ENCODE peak calls at places on chromosomes 7 and 10, in six cellular contexts. T is sigmoid colon, Z is body of pancreas, F is A549, I is tibial nerve, V is transverse colon. O is an unnamed sample.

GRCh38 chr10:61139230-61139928 is 195.4 kb upstream of the RHOBTB1 start:
- DNase-seq in T (no peak), F (no peak), Z (no peak), V (no peak), I (no peak), O (no peak)

GRCh38 chr10:126115021-126115610 is 218.8 kb downstream of the FANK1 start:
- DNase-seq in T (no peak), V (no peak), Z (no peak), F (no peak), I (no peak), O (no peak)

GRCh38 chr7:112001089-112001826 is 204.9 kb downstream of the DOCK4 start:
- DNase-seq in V (no peak), Z (no peak), I (no peak), T (no peak), F (peak; percentile 70), O (no peak)

GRCh38 chr10:18822156-18822555 is 162.9 kb downstream of the ARL5B start:
- DNase-seq in F (peak; percentile 1), I (no peak), Z (peak; percentile 2), V (no peak), T (no peak), O (no peak)

GRCh38 chr10:71302874-71303568 is 16.0 kb upstream of the SLC29A3 start:
- DNase-seq in T (no peak), I (no peak), V (no peak), Z (no peak), F (peak; percentile 73), O (no peak)

GRCh38 chr7:2641406-2642393 is 9.9 kb downstream of the TTYH3 start:
- DNase-seq in Z (peak; percentile 89), V (peak; percentile 74), F (no peak), T (peak; percentile 96), I (peak; percentile 71), O (peak; percentile 93)

GRCh38 chr7:104552102-104552501 is 223.7 kb downstream of the LHFPL3 start:
- DNase-seq in V (peak; percentile 32), T (no peak), Z (peak; percentile 45), I (peak; percentile 22), F (peak; percentile 16), O (no peak)

GRCh38 chr10:43960477-43960876 is 311.8 kb upstream of the ZNF32 start:
- DNase-seq in Z (no peak), I (no peak), T (no peak), V (no peak), F (no peak), O (no peak)

GRCh38 chr7:129512192-129512591 is 9.9 kb downstream of the SMKR1 start:
- DNase-seq in T (no peak), I (no peak), F (no peak), Z (no peak), V (no peak), O (no peak)

GRCh38 chr10:127243490-127244272 is 47.3 kb upstream of the INSYN2A start:
- DNase-seq in V (peak; percentile 26), Z (peak; percentile 13), F (peak; percentile 48), I (no peak), T (no peak), O (no peak)

GRCh38 chr7:101941481-101942383 is 124.3 kb downstream of the CUX1 start:
- DNase-seq in T (peak; percentile 86), I (no peak), Z (peak; percentile 45), F (peak; percentile 84), V (peak; percentile 65), O (peak; percentile 84)

GRCh38 chr10:124332426-124332825 is 86.3 kb downstream of the OAT start:
- DNase-seq in I (no peak), V (no peak), T (no peak), F (no peak), Z (no peak), O (no peak)

GRCh38 chr7:131546126-131546525 is 10.3 kb downstream of the PODXL start:
- DNase-seq in T (peak; percentile 60), V (peak; percentile 29), F (peak; percentile 14), Z (peak; percentile 75), I (no peak), O (no peak)

GRCh38 chr7:29217112-29217511 is 22.5 kb downstream of the CHN2 start:
- DNase-seq in T (no peak), Z (no peak), I (no peak), F (no peak), V (no peak), O (no peak)

GRCh38 chr7:41156268-41156667 is 546.6 kb downstream of the INHBA start:
- DNase-seq in I (no peak), F (no peak), T (no peak), V (no peak), Z (no peak), O (no peak)

GRCh38 chr10:95268438-95268837 is 22.4 kb downstream of the PDLIM1 start:
- DNase-seq in Z (peak; percentile 47), V (no peak), I (no peak), F (no peak), T (no peak), O (no peak)

GRCh38 chr10:10780746-10781145 is 236.9 kb upstream of the CELF2 start:
- DNase-seq in I (no peak), Z (no peak), T (no peak), V (no peak), F (no peak), O (no peak)

GRCh38 chr10:61359452-61359851 is 93.7 kb downstream of the TMEM26 start:
- DNase-seq in I (no peak), F (no peak), T (no peak), V (no peak), Z (no peak), O (no peak)

GRCh38 chr7:96322373-96322695 is 436 bp upstream of the SLC25A13 start:
- DNase-seq in Z (no peak), V (no peak), F (no peak), I (no peak), T (no peak), O (no peak)

GRCh38 chr10:79137826-79138225 is 69.1 kb downstream of the ZMIZ1 start:
- DNase-seq in F (no peak), V (peak; percentile 42), Z (peak; percentile 41), I (no peak), T (peak; percentile 79), O (no peak)

GRCh38 chr7:23055582-23056178 is 41.8 kb upstream of the HYCC1 start:
- DNase-seq in F (peak; percentile 73), Z (peak; percentile 65), T (no peak), I (no peak), V (peak; percentile 47), O (peak; percentile 9)

GRCh38 chr7:50818324-50818723 is 35.6 kb upstream of the GRB10 start:
- DNase-seq in T (no peak), I (no peak), V (no peak), Z (no peak), F (no peak), O (no peak)

GRCh38 chr10:97428572-97428981 is 2.6 kb downstream of the PGAM1 start:
- DNase-seq in Z (no peak), F (no peak), V (no peak), T (no peak), I (no peak), O (no peak)

GRCh38 chr7:108461855-108462254 is 5.6 kb upstream of the NRCAM start:
- DNase-seq in Z (peak; percentile 80), F (no peak), V (no peak), I (no peak), T (no peak), O (no peak)

GRCh38 chr7:76393116-76394031 is 16.1 kb downstream of the SSC4D start:
- DNase-seq in F (peak; percentile 91), T (peak; percentile 97), I (peak; percentile 91), Z (peak; percentile 96), V (peak; percentile 97), O (peak; percentile 87)
- TF ChIP-seq POLR2A in F (peak; percentile 65), T (peak; percentile 50), I (peak; percentile 94), Z (peak; percentile 77), V (peak; percentile 81), O (peak; percentile 89)

DNA sequence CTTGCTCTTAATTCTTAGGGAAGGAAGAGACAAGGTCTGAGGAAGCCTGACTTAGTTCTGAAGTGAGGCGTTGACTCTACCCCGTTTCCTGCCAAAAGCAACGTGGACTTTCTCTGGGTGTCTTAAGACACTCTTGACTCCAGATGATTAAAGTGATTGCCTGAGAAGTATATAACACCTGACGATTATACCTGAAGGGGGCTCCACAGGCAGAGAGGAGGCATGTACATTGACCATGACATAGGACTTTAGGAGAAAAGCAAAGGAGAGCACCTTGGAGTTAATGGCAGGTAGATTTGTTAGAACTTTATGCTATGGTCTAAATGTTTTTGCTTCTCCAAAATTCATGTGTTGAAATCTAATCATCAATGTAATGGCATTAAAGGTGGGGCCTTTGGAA is 15.9 kb downstream of the ITGB8 start:
- DNase-seq in I (no peak), F (no peak), T (no peak), Z (no peak), V (no peak), O (no peak)
- TF ChIP-seq CTCF in I (no peak), F (no peak), T (no peak), Z (no peak), V (no peak), O (no peak)

GRCh38 chr7:155226261-155227003 is 71.2 kb upstream of the INSIG1 start:
- DNase-seq in F (no peak), T (peak; percentile 59), V (no peak), Z (peak; percentile 78), I (no peak), O (no peak)
- H3K4me3 ChIP-seq in F (no peak overlapping the region), T (no peak overlapping the region), V (no peak overlapping the region), Z (no peak overlapping the region), I (no peak overlapping the region), O (no peak overlapping the region)

DNA sequence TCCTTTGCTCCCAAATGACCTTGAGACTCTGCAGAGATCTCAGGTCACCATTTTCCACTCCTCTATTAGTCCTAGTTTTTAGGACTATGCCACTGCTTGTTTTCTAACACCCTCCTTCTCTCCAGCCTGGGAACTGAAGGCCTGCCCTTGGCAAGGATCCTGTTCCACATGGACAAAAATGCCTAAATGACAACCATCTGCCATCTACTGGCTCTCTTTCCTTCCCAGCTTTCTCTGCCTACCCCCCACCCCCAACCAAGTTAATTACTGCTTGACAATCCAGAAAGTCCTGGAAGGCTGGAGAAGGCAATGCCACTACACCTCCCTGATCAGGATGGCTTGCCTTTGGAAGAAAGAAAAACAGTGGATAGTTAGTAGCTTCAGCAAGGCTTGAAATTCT is 44.8 kb upstream of the SP8 start:
- DNase-seq in I (no peak), Z (no peak), V (no peak), T (no peak), F (no peak), O (no peak)
- TF ChIP-seq POLR2A in I (no peak), Z (no peak), V (no peak), T (no peak), F (no peak), O (no peak)

GRCh38 chr7:157425137-157425731 is 88.4 kb downstream of the DNAJB6 start:
- DNase-seq in T (no peak), Z (no peak), V (no peak), F (no peak), I (no peak), O (no peak)
- TF ChIP-seq CTCF in T (no peak), Z (no peak), V (no peak), F (no peak), I (no peak), O (no peak)